ENCODE peak calls at places on chromosomes 13 and 19, in six cellular contexts. One of them, this sample, is unnamed.

GRCh38 chr13:63700366-63700765 is 2284.7 kb upstream of the PCDH20 start:
- DNase-seq in GM13976: no peak
- DNase-seq in testis: no peak
- DNase-seq in brain microvascular endothelial cell: no peak
- DNase-seq in cardiac fibroblast: no peak
- DNase-seq in lower leg skin: no peak
- DNase-seq in this sample: no peak

GRCh38 chr13:44148159-44148929 is 225.3 kb upstream of the SERP2 start:
- DNase-seq in GM13976: no peak
- DNase-seq in testis: no peak
- DNase-seq in brain microvascular endothelial cell: no peak
- DNase-seq in cardiac fibroblast: peak
- DNase-seq in lower leg skin: no peak
- DNase-seq in this sample: no peak

GRCh38 chr13:47679391-47679790 is 321.7 kb downstream of the SUCLA2 start:
- DNase-seq in GM13976: no peak
- DNase-seq in testis: no peak
- DNase-seq in brain microvascular endothelial cell: peak
- DNase-seq in cardiac fibroblast: peak
- DNase-seq in lower leg skin: no peak
- DNase-seq in this sample: no peak

GRCh38 chr13:76813874-76814273 is 72.3 kb downstream of the KCTD12 start:
- DNase-seq in GM13976: no peak
- DNase-seq in testis: no peak
- DNase-seq in brain microvascular endothelial cell: no peak
- DNase-seq in cardiac fibroblast: no peak
- DNase-seq in lower leg skin: no peak
- DNase-seq in this sample: no peak

GRCh38 chr19:277581-278165 is 13.5 kb downstream of the PLPP2 start:
- DNase-seq in GM13976: no peak
- DNase-seq in testis: no peak
- DNase-seq in brain microvascular endothelial cell: peak
- DNase-seq in cardiac fibroblast: peak
- DNase-seq in lower leg skin: no peak
- DNase-seq in this sample: no peak

GRCh38 chr19:10603084-10603872 is 16.2 kb upstream of the AP1M2 start:
- DNase-seq in GM13976: peak
- DNase-seq in testis: no peak
- DNase-seq in brain microvascular endothelial cell: no peak
- DNase-seq in cardiac fibroblast: peak
- DNase-seq in lower leg skin: no peak
- DNase-seq in this sample: peak

GRCh38 chr19:6076675-6077463 is 33.4 kb downstream of the RFX2 start:
- DNase-seq in GM13976: no peak
- DNase-seq in testis: no peak
- DNase-seq in brain microvascular endothelial cell: peak
- DNase-seq in cardiac fibroblast: peak
- DNase-seq in lower leg skin: no peak
- DNase-seq in this sample: no peak

GRCh38 chr19:39929750-39930149 is 4.7 kb downstream of the FCGBP start:
- DNase-seq in GM13976: no peak
- DNase-seq in testis: no peak
- DNase-seq in brain microvascular endothelial cell: no peak
- DNase-seq in cardiac fibroblast: no peak
- DNase-seq in lower leg skin: no peak
- DNase-seq in this sample: no peak

GRCh38 chr19:40754611-40755247 is 3.7 kb downstream of the SNRPA start:
- DNase-seq in GM13976: no peak
- DNase-seq in testis: no peak
- DNase-seq in brain microvascular endothelial cell: no peak
- DNase-seq in cardiac fibroblast: no peak
- DNase-seq in lower leg skin: no peak
- DNase-seq in this sample: no peak

GRCh38 chr19:5665781-5666513 is 14.4 kb downstream of the MICOS13 start:
- DNase-seq in GM13976: no peak
- DNase-seq in testis: no peak
- DNase-seq in brain microvascular endothelial cell: peak
- DNase-seq in cardiac fibroblast: peak
- DNase-seq in lower leg skin: no peak
- DNase-seq in this sample: no peak

GRCh38 chr13:77767413-77767812 is 69.9 kb downstream of the SLAIN1 start:
- DNase-seq in GM13976: no peak
- DNase-seq in testis: no peak
- DNase-seq in brain microvascular endothelial cell: no peak
- DNase-seq in cardiac fibroblast: no peak
- DNase-seq in lower leg skin: no peak
- DNase-seq in this sample: no peak

GRCh38 chr19:14035706-14036105 is 4.1 kb downstream of the IL27RA start:
- DNase-seq in GM13976: no peak
- DNase-seq in testis: no peak
- DNase-seq in brain microvascular endothelial cell: peak
- DNase-seq in cardiac fibroblast: no peak
- DNase-seq in lower leg skin: no peak
- DNase-seq in this sample: no peak

GRCh38 chr13:27339299-27339698 is 68.7 kb downstream of the RASL11A start:
- DNase-seq in GM13976: peak
- DNase-seq in testis: peak
- DNase-seq in brain microvascular endothelial cell: peak
- DNase-seq in cardiac fibroblast: peak
- DNase-seq in lower leg skin: no peak
- DNase-seq in this sample: peak

GRCh38 chr19:13315495-13315894 is 165.3 kb downstream of the IER2 start:
- DNase-seq in GM13976: no peak
- DNase-seq in testis: no peak
- DNase-seq in brain microvascular endothelial cell: no peak
- DNase-seq in cardiac fibroblast: no peak
- DNase-seq in lower leg skin: no peak
- DNase-seq in this sample: no peak

GRCh38 chr19:15810335-15810734 is 5.1 kb downstream of the OR10H1 start:
- DNase-seq in GM13976: no peak
- DNase-seq in testis: peak
- DNase-seq in brain microvascular endothelial cell: no peak
- DNase-seq in cardiac fibroblast: peak
- DNase-seq in lower leg skin: no peak
- DNase-seq in this sample: no peak

GRCh38 chr13:72808917-72809500 is 27.1 kb downstream of the PIBF1 start:
- DNase-seq in GM13976: peak
- DNase-seq in testis: no peak
- DNase-seq in brain microvascular endothelial cell: no peak
- DNase-seq in cardiac fibroblast: peak
- DNase-seq in lower leg skin: no peak
- DNase-seq in this sample: peak

DNA sequence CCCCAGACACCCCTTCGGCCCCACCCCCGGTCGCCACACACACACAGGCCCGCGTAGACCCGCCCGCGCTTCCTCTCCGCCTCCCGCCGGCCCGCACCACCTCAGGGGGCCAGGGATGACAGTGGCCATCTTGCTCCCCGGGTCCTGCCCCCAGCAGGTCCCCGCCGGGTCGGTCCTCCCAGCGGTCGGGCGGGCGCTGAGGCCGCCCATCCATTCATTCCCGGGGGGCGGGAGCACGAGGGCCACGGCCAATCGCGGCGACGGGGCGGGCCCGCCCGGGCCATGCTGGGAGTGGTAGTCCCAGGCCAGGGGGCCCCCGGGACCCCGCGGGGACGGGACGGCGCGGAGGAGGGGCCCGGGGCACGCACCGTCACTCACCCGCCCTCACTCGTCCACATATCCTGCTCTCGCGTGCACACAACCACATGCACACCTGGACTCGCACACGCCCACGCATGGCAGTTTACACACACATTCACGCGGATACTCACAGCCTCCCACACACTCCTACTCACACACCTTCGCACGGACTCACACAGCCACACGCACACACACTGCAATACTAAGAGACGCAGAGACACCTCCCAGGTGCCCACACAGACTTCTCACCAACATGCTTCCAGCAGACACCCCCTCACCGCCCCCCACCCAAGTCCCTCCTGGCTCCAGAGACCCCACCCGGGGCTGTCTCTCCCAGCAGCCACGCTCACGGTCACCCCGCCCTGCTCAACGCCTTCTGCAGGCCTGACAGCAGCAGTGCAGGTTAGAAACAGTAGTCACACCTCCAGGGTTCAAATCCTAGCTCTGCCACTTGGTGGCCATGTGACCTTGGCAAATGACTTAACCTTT is at the start of gene DPF1:
- DNase-seq in GM13976: peak
- DNase-seq in testis: peak
- DNase-seq in brain microvascular endothelial cell: peak
- DNase-seq in cardiac fibroblast: peak
- DNase-seq in lower leg skin: no peak
- DNase-seq in this sample: peak
- TF ChIP-seq CTCF in GM13976: peak
- TF ChIP-seq CTCF in testis: no peak
- TF ChIP-seq CTCF in brain microvascular endothelial cell: peak
- TF ChIP-seq CTCF in cardiac fibroblast: peak
- TF ChIP-seq CTCF in lower leg skin: no peak
- TF ChIP-seq CTCF in this sample: peak

DNA sequence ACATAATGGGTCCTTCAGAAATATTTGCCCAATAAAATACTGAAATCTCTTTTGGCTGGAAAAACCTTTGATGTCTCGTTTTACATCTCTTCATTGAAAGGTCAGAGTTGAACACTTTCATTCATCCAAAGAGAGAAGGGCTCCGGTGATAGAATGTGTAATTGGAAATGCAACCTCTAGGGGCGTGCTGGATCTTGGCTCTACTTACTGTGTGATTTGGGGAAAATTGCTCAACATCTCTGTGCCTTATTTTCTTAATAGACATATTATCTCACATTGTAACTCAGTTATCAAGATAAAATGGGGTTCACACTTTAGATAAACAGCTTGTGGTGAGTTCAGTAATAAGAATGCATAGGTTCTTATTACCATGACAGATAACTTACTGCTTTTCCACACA is 1444.1 kb downstream of the SLITRK5 start:
- DNase-seq in GM13976: no peak
- DNase-seq in testis: no peak
- DNase-seq in brain microvascular endothelial cell: no peak
- DNase-seq in cardiac fibroblast: no peak
- DNase-seq in lower leg skin: no peak
- DNase-seq in this sample: no peak
- TF ChIP-seq CTCF in GM13976: no peak
- TF ChIP-seq CTCF in testis: no peak
- TF ChIP-seq CTCF in brain microvascular endothelial cell: peak
- TF ChIP-seq CTCF in cardiac fibroblast: no peak
- TF ChIP-seq CTCF in lower leg skin: no peak
- TF ChIP-seq CTCF in this sample: no peak

DNA sequence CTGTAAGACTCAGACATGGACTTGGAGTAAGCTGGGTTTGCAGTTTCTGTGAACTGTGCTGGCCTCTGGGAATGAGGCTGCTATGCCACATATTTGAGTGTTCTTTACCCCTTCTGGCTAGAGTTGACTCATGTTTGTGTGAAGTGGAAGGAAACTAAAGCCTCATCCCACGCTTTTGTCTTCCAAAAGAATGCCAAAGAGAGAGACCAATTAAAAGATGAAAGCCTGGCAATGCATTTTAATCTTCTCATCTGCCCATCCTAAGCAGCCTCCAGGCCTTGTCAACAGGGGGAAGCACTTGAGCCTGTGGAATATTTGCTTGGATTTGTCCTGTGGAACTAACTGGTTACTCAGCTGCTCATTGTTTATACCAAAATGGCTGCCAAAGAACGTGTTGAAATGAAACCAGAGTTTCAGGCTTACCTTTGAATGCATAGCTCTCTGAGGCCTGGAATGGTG is 49.1 kb downstream of the LMO7 start:
- DNase-seq in GM13976: no peak
- DNase-seq in testis: no peak
- DNase-seq in brain microvascular endothelial cell: peak
- DNase-seq in cardiac fibroblast: peak
- DNase-seq in lower leg skin: no peak
- DNase-seq in this sample: no peak
- TF ChIP-seq CTCF in GM13976: no peak
- TF ChIP-seq CTCF in testis: no peak
- TF ChIP-seq CTCF in brain microvascular endothelial cell: peak
- TF ChIP-seq CTCF in cardiac fibroblast: peak
- TF ChIP-seq CTCF in lower leg skin: no peak
- TF ChIP-seq CTCF in this sample: no peak

GRCh38 chr19:41958367-41959055 is 610 bp downstream of the RABAC1 start:
- DNase-seq in GM13976: peak
- DNase-seq in testis: peak
- DNase-seq in brain microvascular endothelial cell: peak
- DNase-seq in cardiac fibroblast: peak
- DNase-seq in lower leg skin: peak
- DNase-seq in this sample: peak
- TF ChIP-seq CTCF in GM13976: no peak
- TF ChIP-seq CTCF in testis: no peak
- TF ChIP-seq CTCF in brain microvascular endothelial cell: no peak
- TF ChIP-seq CTCF in cardiac fibroblast: no peak
- TF ChIP-seq CTCF in lower leg skin: no peak
- TF ChIP-seq CTCF in this sample: no peak

This sample was measured in GM10248.